ENCODE peak calls at places on chromosomes 3 and 15, in ten cellular contexts. T is A172, N is cardiac septum, J is colonic mucosa, R is progenitor cell of endocrine pancreas, K is body of pancreas, V is SIG-M5, D is NAMALWA, M is NCI-H1092, B is NCI-H1417. Q is an unnamed sample.

GRCh38 chr3:128149632-128150031 is 3.6 kb upstream of the EEFSEC start:
- DNase-seq in K (peak), D (no peak), T (no peak), V (no peak), R (no peak), N (no peak), J (no peak), B (no peak), M (no peak), Q (no peak)

GRCh38 chr3:108471346-108471935 is 39.0 kb downstream of the MYH15 start:
- DNase-seq in J (no peak), V (no peak), M (no peak), T (no peak), N (no peak), D (no peak), K (no peak), B (no peak), R (no peak), Q (no peak)

GRCh38 chr3:190009621-190010020 is 111.1 kb downstream of the P3H2 start:
- DNase-seq in M (no peak), B (no peak), J (no peak), V (no peak), T (no peak), R (no peak), K (no peak), N (no peak), D (no peak), Q (no peak)

GRCh38 chr3:47527952-47528718 is 14.6 kb upstream of the ELP6 start:
- DNase-seq in V (no peak), M (no peak), D (no peak), B (no peak), J (no peak), N (no peak), R (no peak), K (no peak), T (no peak), Q (no peak)

GRCh38 chr3:102483556-102483955 is 48.7 kb downstream of the ZPLD1 start:
- DNase-seq in J (no peak), N (no peak), T (no peak), V (no peak), M (no peak), B (no peak), D (no peak), R (no peak), K (no peak), Q (no peak)

GRCh38 chr15:48072941-48073340 is 47.8 kb upstream of the SLC24A5 start:
- DNase-seq in T (no peak), B (no peak), K (no peak), D (no peak), V (no peak), N (no peak), M (no peak), R (no peak), J (no peak), Q (no peak)

GRCh38 chr3:12948371-12948770 is 107.0 kb upstream of the RPL32 start:
- DNase-seq in V (no peak), R (no peak), B (no peak), M (no peak), K (no peak), T (peak), D (no peak), N (no peak), J (no peak), Q (no peak)

GRCh38 chr3:43968465-43968864 is 273.2 kb upstream of the TOPAZ1 start:
- DNase-seq in B (peak), K (no peak), D (no peak), T (no peak), M (no peak), J (no peak), R (no peak), V (no peak), N (no peak), Q (no peak)

GRCh38 chr3:9820944-9821343 is 10.9 kb downstream of the TTLL3 start:
- DNase-seq in V (no peak), R (no peak), D (peak), K (no peak), M (no peak), B (no peak), J (no peak), N (no peak), T (no peak), Q (peak)

GRCh38 chr3:157130881-157131251 is 29.1 kb downstream of the CCNL1 start:
- DNase-seq in J (no peak), K (peak), V (no peak), B (peak), N (no peak), R (no peak), M (no peak), D (no peak), T (no peak), Q (no peak)

GRCh38 chr3:67774676-67775075 is 120.3 kb upstream of the SUCLG2 start:
- DNase-seq in J (no peak), K (no peak), V (no peak), T (no peak), N (no peak), D (no peak), M (no peak), B (no peak), R (no peak), Q (peak)

GRCh38 chr15:34233614-34234013 is 8.8 kb downstream of the EMC4 start:
- DNase-seq in R (no peak), D (no peak), J (no peak), K (no peak), T (no peak), N (no peak), M (peak), V (no peak), B (no peak), Q (no peak)

GRCh38 chr3:168812234-168812633 is 716.5 kb upstream of the GOLIM4 start:
- DNase-seq in T (no peak), B (peak), V (no peak), R (no peak), K (no peak), N (no peak), M (no peak), D (no peak), J (no peak), Q (no peak)

GRCh38 chr15:39931615-39932014 is 2.3 kb upstream of the EIF2AK4 start:
- DNase-seq in M (no peak), J (no peak), N (no peak), D (no peak), T (no peak), K (no peak), V (no peak), R (no peak), B (no peak), Q (no peak)

GRCh38 chr3:8520816-8521415 is 19.3 kb downstream of the LMCD1 start:
- DNase-seq in V (no peak), D (no peak), N (no peak), B (no peak), K (no peak), M (no peak), J (no peak), T (no peak), R (no peak), Q (no peak)

GRCh38 chr15:73932381-73933191 is 6.3 kb downstream of the LOXL1 start:
- DNase-seq in R (no peak), B (no peak), J (no peak), M (no peak), N (no peak), V (no peak), T (no peak), D (no peak), K (no peak), Q (no peak)

GRCh38 chr3:173096994-173097785 is 43.8 kb downstream of the SPATA16 start:
- DNase-seq in B (no peak), K (no peak), M (no peak), D (no peak), V (no peak), T (peak), N (no peak), R (no peak), J (no peak), Q (no peak)

GRCh38 chr15:62066663-62067447 is at the start of gene C2CD4A:
- DNase-seq in K (peak), N (peak), R (peak), M (peak), D (no peak), V (no peak), B (peak), J (peak), T (no peak), Q (peak)

GRCh38 chr3:17942856-17943255 is 200.4 kb upstream of the TBC1D5 start:
- DNase-seq in J (no peak), D (no peak), R (no peak), K (no peak), B (no peak), T (peak), N (no peak), V (no peak), M (no peak), Q (no peak)

GRCh38 chr3:122151480-122151879 is 32.0 kb upstream of the CASR start:
- DNase-seq in K (no peak), D (no peak), V (no peak), N (no peak), B (no peak), J (no peak), T (no peak), R (no peak), M (no peak), Q (no peak)

GRCh38 chr3:15755181-15755580 is 42.6 kb downstream of the ANKRD28 start:
- DNase-seq in V (no peak), J (no peak), B (no peak), N (no peak), M (no peak), K (no peak), D (no peak), R (no peak), T (no peak), Q (no peak)

GRCh38 chr15:63372018-63372705 is 9.5 kb downstream of the CA12 start:
- DNase-seq in K (peak), V (peak), J (no peak), M (no peak), B (no peak), N (no peak), T (peak), R (no peak), D (no peak), Q (no peak)

GRCh38 chr15:61871926-61872522 is 188.2 kb downstream of the VPS13C start:
- DNase-seq in M (no peak), K (no peak), V (no peak), D (peak), N (no peak), T (peak), J (no peak), B (no peak), R (no peak), Q (peak)

GRCh38 chr3:45992820-45993219 is 2.8 kb downstream of the FYCO1 start:
- DNase-seq in N (no peak), B (no peak), J (no peak), M (no peak), D (no peak), T (no peak), V (no peak), K (no peak), R (no peak), Q (no peak)

GRCh38 chr3:45753095-45753494 is 43.2 kb downstream of the SLC6A20 start:
- DNase-seq in R (no peak), T (no peak), D (no peak), B (no peak), M (no peak), V (no peak), N (no peak), K (no peak), J (no peak), Q (no peak)

GRCh38 chr3:123584284-123584987 is 417 bp downstream of the HACD2 start:
- DNase-seq in N (peak), V (no peak), T (no peak), R (peak), D (peak), M (peak), J (peak), K (peak), B (peak), Q (peak)

GRCh38 chr15:62976301-62976842 is 66.2 kb upstream of the TPM1 start:
- DNase-seq in R (no peak), J (no peak), B (no peak), T (peak), N (no peak), K (no peak), M (no peak), D (no peak), V (no peak), Q (no peak)

GRCh38 chr15:56978898-56979662 is 60.6 kb downstream of the TCF12 start:
- DNase-seq in B (no peak), N (no peak), J (no peak), D (no peak), T (no peak), K (no peak), M (no peak), V (no peak), R (no peak), Q (no peak)

GRCh38 chr15:68298882-68299381 is 21.4 kb downstream of the FEM1B start:
- DNase-seq in D (peak), R (no peak), K (no peak), B (no peak), V (peak), T (peak), N (no peak), M (no peak), J (peak), Q (peak)

GRCh38 chr3:139378587-139378986 is 10.9 kb downstream of the COPB2 start:
- DNase-seq in K (no peak), J (no peak), M (peak), R (no peak), D (peak), B (peak), V (no peak), N (no peak), T (no peak), Q (no peak)

GRCh38 chr15:36911322-36911944 is 188.9 kb downstream of the MEIS2 start:
- DNase-seq in N (no peak), B (peak), R (no peak), V (no peak), K (no peak), D (no peak), J (no peak), M (no peak), T (no peak), Q (no peak)

GRCh38 chr15:58392611-58393161 is 39.1 kb upstream of the LIPC start:
- DNase-seq in J (peak), R (no peak), D (no peak), M (no peak), T (no peak), K (no peak), V (no peak), N (no peak), B (no peak), Q (no peak)

GRCh38 chr3:98185180-98185579 is 18.7 kb downstream of the OR5H15 start:
- DNase-seq in T (no peak), R (no peak), B (no peak), M (no peak), V (no peak), J (no peak), D (peak), K (no peak), N (no peak), Q (no peak)

GRCh38 chr15:56805466-56806146 is 72.3 kb upstream of the ZNF280D start:
- DNase-seq in J (no peak), R (no peak), V (no peak), K (no peak), B (no peak), M (no peak), T (peak), N (no peak), D (peak), Q (no peak)

Q was measured in OCI-LY7.